ENCODE peak calls at places on chromosome 12, in four cellular contexts. C is H1, W is GM12878, F is HepG2. U is an unnamed sample. For H3K4me1, the result is how much of the 10 kb centered on the place peaks cover.

GRCh38 chr12:47987411-47988072 is 16.7 kb downstream of the COL2A1 start:
- DNase-seq in W (no peak), F (no peak), C (no peak), U (no peak)

GRCh38 chr12:19964549-19964948 is 403.8 kb upstream of the PDE3A start:
- DNase-seq in W (no peak), C (no peak), F (no peak), U (no peak)

GRCh38 chr12:6222009-6222702 is 22.0 kb downstream of the CD9 start:
- DNase-seq in C (no peak), W (no peak), F (peak), U (no peak)

GRCh38 chr12:132218915-132219314 is 74.7 kb downstream of the NOC4L start:
- DNase-seq in F (peak), W (no peak), C (no peak), U (peak)

GRCh38 chr12:85530486-85530885 is 250.5 kb downstream of the ALX1 start:
- DNase-seq in W (no peak), C (no peak), F (no peak), U (no peak)

GRCh38 chr12:50887191-50887590 is 44.5 kb downstream of the TMPRSS12 start:
- DNase-seq in C (no peak), F (no peak), W (no peak), U (no peak)

GRCh38 chr12:49873361-49873934 is 30.3 kb downstream of the FAIM2 start:
- DNase-seq in C (no peak), W (no peak), F (no peak), U (no peak)

GRCh38 chr12:124740691-124741137 is 123.0 kb downstream of the SCARB1 start:
- DNase-seq in F (peak), W (no peak), C (no peak), U (no peak)

GRCh38 chr12:16012086-16012485 is 101.0 kb downstream of the DERA start:
- DNase-seq in F (no peak), C (no peak), W (no peak), U (no peak)

GRCh38 chr12:13044859-13045384 is 741 bp downstream of the FAM234B start:
- DNase-seq in F (no peak), C (no peak), W (no peak), U (no peak)

GRCh38 chr12:642633-643477 is 20.4 kb downstream of the NINJ2 start:
- DNase-seq in F (no peak), W (no peak), C (no peak), U (peak)

GRCh38 chr12:8018666-8019581 is 13.6 kb upstream of the FOXJ2 start:
- DNase-seq in C (peak), W (no peak), F (peak), U (peak)

GRCh38 chr12:79690606-79691298 is at the start of gene PAWR:
- DNase-seq in C (peak), F (peak), W (no peak), U (peak)

GRCh38 chr12:10272466-10272865 is 35.2 kb upstream of the KLRD1 start:
- DNase-seq in C (no peak), F (no peak), W (no peak), U (no peak)

GRCh38 chr12:108614041-108614440 is 16.2 kb upstream of the TMEM119 start:
- DNase-seq in F (no peak), W (no peak), C (no peak), U (no peak)

GRCh38 chr12:51867796-51868428 is 19.4 kb upstream of the FIGNL2 start:
- DNase-seq in F (no peak), C (no peak), W (no peak), U (no peak)

GRCh38 chr12:89969098-89969497 is 260.5 kb upstream of the ATP2B1 start:
- DNase-seq in C (no peak), W (no peak), F (no peak), U (no peak)

GRCh38 chr12:113613414-113613813 is 141.7 kb upstream of the LHX5 start:
- DNase-seq in F (no peak), W (no peak), C (no peak), U (no peak)

GRCh38 chr12:81263072-81263471 is 185.2 kb downstream of the ACSS3 start:
- DNase-seq in F (no peak), C (no peak), W (no peak), U (no peak)

GRCh38 chr12:116662612-116663144 is 75.2 kb downstream of the SPRING1 start:
- DNase-seq in W (no peak), C (no peak), F (peak), U (no peak)

GRCh38 chr12:1398673-1399072 is 195.7 kb downstream of the FBXL14 start:
- DNase-seq in F (no peak), C (no peak), W (no peak), U (no peak)

GRCh38 chr12:7905071-7905470 is 30.9 kb downstream of the SLC2A3 start:
- DNase-seq in W (no peak), C (no peak), F (no peak), U (no peak)

GRCh38 chr12:48420031-48420775 is 52.2 kb upstream of the ANP32D start:
- DNase-seq in C (no peak), F (no peak), W (no peak), U (no peak)

GRCh38 chr12:124005736-124006581 is 32.9 kb downstream of the ZNF664 start:
- DNase-seq in C (no peak), W (no peak), F (peak), U (no peak)

GRCh38 chr12:104480012-104480411 is 23.3 kb downstream of the CHST11 start:
- DNase-seq in C (no peak), F (no peak), W (no peak), U (no peak)
- H3K9ac ChIP-seq in C (no peak), F (no peak), W (no peak), U (no peak)

GRCh38 chr12:122867701-122868461 is 28.0 kb downstream of the VPS37B start:
- DNase-seq in C (no peak), F (peak), W (no peak), U (no peak)

GRCh38 chr12:122866950-122867607 is 28.8 kb downstream of the VPS37B start:
- DNase-seq in F (no peak), W (no peak), C (no peak), U (no peak)

GRCh38 chr12:122870163-122870842 is 25.6 kb downstream of the VPS37B start:
- DNase-seq in C (no peak), F (no peak), W (no peak), U (no peak)

GRCh38 chr12:122869207-122869973 is 26.5 kb downstream of the VPS37B start:
- DNase-seq in C (no peak), F (no peak), W (no peak), U (no peak)

GRCh38 chr12:122868471-122869177 is 27.3 kb downstream of the VPS37B start:
- DNase-seq in C (no peak), F (no peak), W (no peak), U (no peak)
- H3K4me1 ChIP-seq in C (under half), F (under half), W (under half), U (under half)

DNA sequence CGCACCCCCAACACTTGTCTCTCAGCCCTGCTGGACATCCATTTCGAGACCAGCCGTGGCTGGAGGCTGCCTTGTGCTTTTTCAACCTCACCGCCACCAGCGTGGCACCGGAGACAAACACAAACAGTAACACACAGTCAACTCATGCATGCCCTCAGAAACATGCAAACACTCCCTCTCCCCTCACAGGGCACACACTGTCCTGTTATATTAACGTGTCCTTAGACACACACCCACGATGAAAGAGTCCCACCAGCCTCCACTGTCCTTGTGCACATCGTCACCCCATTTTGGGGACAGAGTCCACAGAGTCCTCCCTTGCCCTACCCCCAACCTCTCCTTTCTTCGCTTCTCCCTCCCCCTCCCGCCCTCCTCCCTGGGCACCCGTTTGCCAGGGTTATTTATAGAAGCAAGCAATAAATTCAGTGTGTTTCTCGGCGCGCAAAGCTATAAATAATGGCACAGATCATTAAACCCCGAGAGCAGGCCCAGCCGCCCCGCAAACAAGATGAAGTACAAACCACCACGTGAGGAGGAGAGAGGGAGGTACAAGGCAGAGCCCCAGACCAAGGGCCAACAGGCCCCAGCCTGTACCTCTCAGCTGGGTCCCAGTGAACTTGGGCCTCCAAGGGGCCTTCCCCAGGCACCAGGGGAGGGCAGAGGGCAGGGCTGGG is 27.8 kb downstream of the SMUG1 start:
- DNase-seq in W (no peak), C (no peak), F (no peak), U (no peak)
- TF ChIP-seq SUZ12 in W (no peak), C (no peak), F (no peak), U (no peak)

GRCh38 chr12:14257734-14258467 is 107.6 kb upstream of the ATF7IP start:
- DNase-seq in C (peak), F (peak), W (peak), U (peak)

GRCh38 chr12:14258468-14258947 is 107.0 kb upstream of the ATF7IP start:
- DNase-seq in C (no peak), F (no peak), W (no peak), U (no peak)

GRCh38 chr12:14257303-14257733 is 108.2 kb upstream of the ATF7IP start:
- DNase-seq in W (no peak), C (no peak), F (no peak), U (no peak)

GRCh38 chr12:14256139-14256538 is 109.3 kb upstream of the ATF7IP start:
- DNase-seq in W (no peak), C (no peak), F (no peak), U (no peak)

DNA sequence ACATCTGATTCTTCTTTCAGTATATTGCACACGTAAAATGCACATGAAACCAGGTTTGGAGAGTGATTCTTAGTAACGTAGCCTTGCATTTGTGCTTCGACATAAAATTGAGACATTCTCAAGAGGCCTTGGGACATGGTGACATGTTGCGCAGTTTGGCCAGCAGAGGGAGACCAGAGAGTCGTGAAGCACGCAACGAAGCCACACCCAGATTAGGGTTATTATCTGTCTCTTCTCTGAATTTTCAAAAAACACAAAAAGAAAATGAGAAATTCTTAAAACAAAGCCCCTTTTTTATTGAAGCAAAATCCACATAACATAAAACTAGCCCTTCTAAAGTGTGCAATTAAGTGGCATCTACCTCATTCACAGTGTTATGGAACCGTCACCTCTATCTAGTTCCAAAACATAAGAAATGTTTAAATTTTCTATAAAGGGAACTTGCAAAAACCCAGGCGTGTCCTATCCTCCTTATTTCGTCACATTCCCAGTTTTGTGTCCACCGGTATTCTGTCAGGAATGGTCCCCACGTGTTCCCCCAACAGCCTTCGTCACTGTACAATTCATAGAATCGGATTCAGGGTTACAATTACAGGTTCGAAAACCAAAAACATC is 108.8 kb upstream of the ATF7IP start:
- DNase-seq in W (no peak), F (peak), C (no peak), U (peak)
- H3K9ac ChIP-seq in W (no peak), F (peak), C (peak), U (no peak)